ENCODE peak calls at places on chromosome 7, in four cellular contexts. B is fibroblast of mammary gland, A is H7, G is activated gamma-delta T cell treated with Interleukin-2 at 50 U/mL for 16 hours. T is an unnamed sample.

GRCh38 chr7:132061931-132062330 is 505.5 kb upstream of the PODXL start:
- DNase-seq in B (peak), A (no peak), G (no peak), T (no peak)

GRCh38 chr7:48179631-48180030 is 8.4 kb downstream of the ABCA13 start:
- DNase-seq in A (no peak), B (no peak), G (no peak), T (no peak)

GRCh38 chr7:3176112-3176836 is 124.8 kb upstream of the SDK1 start:
- DNase-seq in B (no peak), A (peak), G (no peak), T (no peak)

GRCh38 chr7:1062296-1063294 is 18.2 kb downstream of the GPR146 start:
- DNase-seq in B (no peak), G (no peak), A (no peak), T (no peak)

GRCh38 chr7:75572396-75572795 is 80.3 kb downstream of the SPDYE5 start:
- DNase-seq in A (no peak), G (no peak), B (no peak), T (no peak)

GRCh38 chr7:55013851-55014250 is 5.0 kb upstream of the EGFR start:
- DNase-seq in B (no peak), G (no peak), A (no peak), T (no peak)

GRCh38 chr7:149856-150636 is 42.3 kb upstream of the FAM20C start:
- DNase-seq in B (peak), A (peak), G (peak), T (no peak)

GRCh38 chr7:34145603-34146002 is 240.3 kb downstream of the BMPER start:
- DNase-seq in G (no peak), A (no peak), B (no peak), T (no peak)

GRCh38 chr7:19747740-19748339 is 25.6 kb downstream of the TMEM196 start:
- DNase-seq in G (no peak), A (peak), B (peak), T (peak)

GRCh38 chr7:118369987-118370386 is 145.5 kb downstream of the ANKRD7 start:
- DNase-seq in G (no peak), B (no peak), A (no peak), T (no peak)

GRCh38 chr7:30933124-30933893 is 21.7 kb downstream of the AQP1 start:
- DNase-seq in A (peak), B (no peak), G (no peak), T (no peak)

GRCh38 chr7:100591596-100591995 is 5.5 kb downstream of the FBXO24 start:
- DNase-seq in B (no peak), A (no peak), G (no peak), T (no peak)

GRCh38 chr7:50556247-50556976 is 8.8 kb downstream of the DDC start:
- DNase-seq in G (no peak), A (no peak), B (peak), T (peak)

GRCh38 chr7:9391221-9391620 is 957.8 kb downstream of the NXPH1 start:
- DNase-seq in B (no peak), A (no peak), G (no peak), T (peak)

GRCh38 chr7:92809397-92810241 is 26.8 kb downstream of the CDK6 start:
- DNase-seq in B (peak), A (no peak), G (peak), T (peak)

GRCh38 chr7:131011437-131011752 is 277.4 kb upstream of the KLF14 start:
- DNase-seq in A (peak), B (no peak), G (no peak), T (no peak)

GRCh38 chr7:155811560-155811894 is 736 bp downstream of the SHH start:
- DNase-seq in A (peak), G (no peak), B (no peak), T (no peak)

GRCh38 chr7:63205136-63205535 is 793.5 kb upstream of the ZNF722 start:
- DNase-seq in G (no peak), A (no peak), B (no peak), T (no peak)

GRCh38 chr7:79591275-79591623 is 137.8 kb upstream of the MAGI2 start:
- DNase-seq in B (no peak), G (no peak), A (no peak), T (no peak)

T was measured in amniotic epithelial cell.